ENCODE peak calls at places on chromosomes 5 and 9, in six cellular contexts. One of them, this sample, is unnamed.

GRCh38 chr9:127540664-127541041 is 71.4 kb upstream of the STXBP1 start:
- DNase-seq in neural progenitor cell: peak; percentile 28
- DNase-seq in brain microvascular endothelial cell: no peak
- DNase-seq in coronary artery: no peak
- DNase-seq in A549: no peak
- DNase-seq in choroid plexus epithelial cell: no peak
- DNase-seq in this sample: no peak

GRCh38 chr9:137029058-137029922 is 1.3 kb upstream of the ABCA2 start:
- DNase-seq in neural progenitor cell: peak; percentile 86
- DNase-seq in brain microvascular endothelial cell: peak; percentile 49
- DNase-seq in coronary artery: no peak
- DNase-seq in A549: peak; percentile 67
- DNase-seq in choroid plexus epithelial cell: peak; percentile 57
- DNase-seq in this sample: peak; percentile 93

GRCh38 chr5:142095651-142096330 is 12.8 kb upstream of the NDFIP1 start:
- DNase-seq in neural progenitor cell: no peak
- DNase-seq in brain microvascular endothelial cell: no peak
- DNase-seq in coronary artery: no peak
- DNase-seq in A549: no peak
- DNase-seq in choroid plexus epithelial cell: no peak
- DNase-seq in this sample: no peak

GRCh38 chr5:80190960-80191359 is 64.9 kb downstream of the SERINC5 start:
- DNase-seq in neural progenitor cell: no peak
- DNase-seq in brain microvascular endothelial cell: no peak
- DNase-seq in coronary artery: no peak
- DNase-seq in A549: no peak
- DNase-seq in choroid plexus epithelial cell: no peak
- DNase-seq in this sample: no peak

GRCh38 chr5:79346420-79346824 is 110.5 kb downstream of the JMY start:
- DNase-seq in neural progenitor cell: no peak
- DNase-seq in brain microvascular endothelial cell: peak; percentile 83
- DNase-seq in coronary artery: no peak
- DNase-seq in A549: peak; percentile 60
- DNase-seq in choroid plexus epithelial cell: peak; percentile 38
- DNase-seq in this sample: no peak

GRCh38 chr5:10588779-10589447 is 25.0 kb downstream of the ANKRD33B start:
- DNase-seq in neural progenitor cell: no peak
- DNase-seq in brain microvascular endothelial cell: no peak
- DNase-seq in coronary artery: no peak
- DNase-seq in A549: no peak
- DNase-seq in choroid plexus epithelial cell: no peak
- DNase-seq in this sample: no peak

GRCh38 chr5:10031817-10032216 is 217.9 kb downstream of the ATPSCKMT start:
- DNase-seq in neural progenitor cell: no peak
- DNase-seq in brain microvascular endothelial cell: no peak
- DNase-seq in coronary artery: no peak
- DNase-seq in A549: no peak
- DNase-seq in choroid plexus epithelial cell: no peak
- DNase-seq in this sample: no peak

GRCh38 chr5:160315968-160316367 is 3.6 kb upstream of the CCNJL start:
- DNase-seq in neural progenitor cell: no peak
- DNase-seq in brain microvascular endothelial cell: no peak
- DNase-seq in coronary artery: no peak
- DNase-seq in A549: peak; percentile 76
- DNase-seq in choroid plexus epithelial cell: peak; percentile 70
- DNase-seq in this sample: no peak

GRCh38 chr9:105425817-105426433 is 21.9 kb upstream of the FSD1L start:
- DNase-seq in neural progenitor cell: no peak
- DNase-seq in brain microvascular endothelial cell: no peak
- DNase-seq in coronary artery: no peak
- DNase-seq in A549: peak; percentile 55
- DNase-seq in choroid plexus epithelial cell: peak; percentile 64
- DNase-seq in this sample: no peak

GRCh38 chr5:169164481-169164925 is 136.4 kb downstream of the SLIT3 start:
- DNase-seq in neural progenitor cell: peak; percentile 93
- DNase-seq in brain microvascular endothelial cell: peak; percentile 51
- DNase-seq in coronary artery: no peak
- DNase-seq in A549: peak; percentile 84
- DNase-seq in choroid plexus epithelial cell: no peak
- DNase-seq in this sample: no peak

GRCh38 chr5:159061834-159062530 is 37.7 kb downstream of the EBF1 start:
- DNase-seq in neural progenitor cell: peak; percentile 96
- DNase-seq in brain microvascular endothelial cell: peak; percentile 25
- DNase-seq in coronary artery: no peak
- DNase-seq in A549: no peak
- DNase-seq in choroid plexus epithelial cell: peak; percentile 49
- DNase-seq in this sample: no peak

GRCh38 chr9:15543033-15543791 is 9.6 kb upstream of the CCDC171 start:
- DNase-seq in neural progenitor cell: no peak
- DNase-seq in brain microvascular endothelial cell: no peak
- DNase-seq in coronary artery: no peak
- DNase-seq in A549: no peak
- DNase-seq in choroid plexus epithelial cell: peak; percentile 24
- DNase-seq in this sample: no peak

GRCh38 chr5:155129513-155129880 is 115.9 kb downstream of the KIF4B start:
- DNase-seq in neural progenitor cell: no peak
- DNase-seq in brain microvascular endothelial cell: no peak
- DNase-seq in coronary artery: no peak
- DNase-seq in A549: peak; percentile 17
- DNase-seq in choroid plexus epithelial cell: no peak
- DNase-seq in this sample: no peak

GRCh38 chr9:109409998-109410397 is 88.1 kb downstream of the PTPN3 start:
- DNase-seq in neural progenitor cell: peak; percentile 61
- DNase-seq in brain microvascular endothelial cell: no peak
- DNase-seq in coronary artery: no peak
- DNase-seq in A549: no peak
- DNase-seq in choroid plexus epithelial cell: no peak
- DNase-seq in this sample: no peak

GRCh38 chr5:19903611-19904010 is 84.4 kb downstream of the CDH18 start:
- DNase-seq in neural progenitor cell: no peak
- DNase-seq in brain microvascular endothelial cell: no peak
- DNase-seq in coronary artery: no peak
- DNase-seq in A549: no peak
- DNase-seq in choroid plexus epithelial cell: no peak
- DNase-seq in this sample: no peak

GRCh38 chr9:86128235-86128822 is 29.0 kb upstream of the GOLM1 start:
- DNase-seq in neural progenitor cell: no peak
- DNase-seq in brain microvascular endothelial cell: no peak
- DNase-seq in coronary artery: no peak
- DNase-seq in A549: no peak
- DNase-seq in choroid plexus epithelial cell: no peak
- DNase-seq in this sample: no peak

GRCh38 chr9:123953601-123954011 is 23.7 kb upstream of the DENND1A start:
- DNase-seq in neural progenitor cell: no peak
- DNase-seq in brain microvascular endothelial cell: no peak
- DNase-seq in coronary artery: no peak
- DNase-seq in A549: no peak
- DNase-seq in choroid plexus epithelial cell: no peak
- DNase-seq in this sample: no peak

GRCh38 chr5:14816999-14817761 is 54.4 kb downstream of the ANKH start:
- DNase-seq in neural progenitor cell: no peak
- DNase-seq in brain microvascular endothelial cell: peak; percentile 94
- DNase-seq in coronary artery: no peak
- DNase-seq in A549: no peak
- DNase-seq in choroid plexus epithelial cell: peak; percentile 94
- DNase-seq in this sample: no peak

GRCh38 chr5:138752951-138753793 is at the start of gene CTNNA1:
- DNase-seq in neural progenitor cell: peak; percentile 92
- DNase-seq in brain microvascular endothelial cell: peak; percentile 35
- DNase-seq in coronary artery: peak; percentile 89
- DNase-seq in A549: peak; percentile 84
- DNase-seq in choroid plexus epithelial cell: peak; percentile 68
- DNase-seq in this sample: peak; percentile 90

GRCh38 chr9:128341435-128341849 is 1.1 kb downstream of the SLC27A4 start:
- DNase-seq in neural progenitor cell: peak; percentile 81
- DNase-seq in brain microvascular endothelial cell: peak; percentile 57
- DNase-seq in coronary artery: no peak
- DNase-seq in A549: peak; percentile 94
- DNase-seq in choroid plexus epithelial cell: peak; percentile 74
- DNase-seq in this sample: no peak

GRCh38 chr9:1513105-1513504 is 462.9 kb downstream of the DMRT2 start:
- DNase-seq in neural progenitor cell: no peak
- DNase-seq in brain microvascular endothelial cell: no peak
- DNase-seq in coronary artery: no peak
- DNase-seq in A549: no peak
- DNase-seq in choroid plexus epithelial cell: no peak
- DNase-seq in this sample: no peak

GRCh38 chr5:33513786-33514185 is 73.0 kb downstream of the TARS1 start:
- DNase-seq in neural progenitor cell: no peak
- DNase-seq in brain microvascular endothelial cell: no peak
- DNase-seq in coronary artery: peak; percentile 81
- DNase-seq in A549: no peak
- DNase-seq in choroid plexus epithelial cell: peak; percentile 22
- DNase-seq in this sample: no peak

GRCh38 chr9:136928591-136928990 is 15.9 kb downstream of the FBXW5 start:
- DNase-seq in neural progenitor cell: no peak
- DNase-seq in brain microvascular endothelial cell: no peak
- DNase-seq in coronary artery: no peak
- DNase-seq in A549: no peak
- DNase-seq in choroid plexus epithelial cell: no peak
- DNase-seq in this sample: no peak

GRCh38 chr5:123090641-123091257 is 1.7 kb downstream of the PRDM6 start:
- DNase-seq in neural progenitor cell: peak; percentile 50
- DNase-seq in brain microvascular endothelial cell: no peak
- DNase-seq in coronary artery: no peak
- DNase-seq in A549: no peak
- DNase-seq in choroid plexus epithelial cell: no peak
- DNase-seq in this sample: no peak

GRCh38 chr5:32069396-32069795 is 104.7 kb downstream of the GOLPH3 start:
- DNase-seq in neural progenitor cell: no peak
- DNase-seq in brain microvascular endothelial cell: no peak
- DNase-seq in coronary artery: no peak
- DNase-seq in A549: no peak
- DNase-seq in choroid plexus epithelial cell: no peak
- DNase-seq in this sample: no peak

GRCh38 chr5:132526290-132526973 is 16.9 kb downstream of the IL5 start:
- DNase-seq in neural progenitor cell: peak; percentile 72
- DNase-seq in brain microvascular endothelial cell: peak; percentile 40
- DNase-seq in coronary artery: no peak
- DNase-seq in A549: peak; percentile 69
- DNase-seq in choroid plexus epithelial cell: peak; percentile 66
- DNase-seq in this sample: no peak

GRCh38 chr5:122463221-122463620 is 151.2 kb downstream of the SNCAIP start:
- DNase-seq in neural progenitor cell: no peak
- DNase-seq in brain microvascular endothelial cell: peak; percentile 17
- DNase-seq in coronary artery: no peak
- DNase-seq in A549: no peak
- DNase-seq in choroid plexus epithelial cell: peak; percentile 58
- DNase-seq in this sample: no peak

GRCh38 chr5:137516961-137517360 is 17.8 kb upstream of the SPOCK1 start:
- DNase-seq in neural progenitor cell: no peak
- DNase-seq in brain microvascular endothelial cell: no peak
- DNase-seq in coronary artery: no peak
- DNase-seq in A549: no peak
- DNase-seq in choroid plexus epithelial cell: no peak
- DNase-seq in this sample: no peak

GRCh38 chr9:69121155-69122085 is 52.7 kb upstream of the TJP2 start:
- DNase-seq in neural progenitor cell: peak; percentile 86
- DNase-seq in brain microvascular endothelial cell: peak; percentile 7
- DNase-seq in coronary artery: no peak
- DNase-seq in A549: peak; percentile 33
- DNase-seq in choroid plexus epithelial cell: peak; percentile 28
- DNase-seq in this sample: peak; percentile 84

GRCh38 chr9:131717719-131718460 is 22.0 kb downstream of the RAPGEF1 start:
- DNase-seq in neural progenitor cell: no peak
- DNase-seq in brain microvascular endothelial cell: no peak
- DNase-seq in coronary artery: no peak
- DNase-seq in A549: no peak
- DNase-seq in choroid plexus epithelial cell: no peak
- DNase-seq in this sample: no peak
- TF ChIP-seq CTCF in neural progenitor cell: no peak
- TF ChIP-seq CTCF in brain microvascular endothelial cell: no peak
- TF ChIP-seq CTCF in coronary artery: no peak
- TF ChIP-seq CTCF in A549: no peak
- TF ChIP-seq CTCF in choroid plexus epithelial cell: no peak
- TF ChIP-seq CTCF in this sample: no peak

GRCh38 chr9:95938724-95939123 is 63.2 kb downstream of the ERCC6L2 start:
- DNase-seq in neural progenitor cell: no peak
- DNase-seq in brain microvascular endothelial cell: no peak
- DNase-seq in coronary artery: no peak
- DNase-seq in A549: no peak
- DNase-seq in choroid plexus epithelial cell: peak; percentile 40
- DNase-seq in this sample: no peak
- TF ChIP-seq CTCF in neural progenitor cell: no peak
- TF ChIP-seq CTCF in brain microvascular endothelial cell: no peak
- TF ChIP-seq CTCF in coronary artery: no peak
- TF ChIP-seq CTCF in A549: no peak
- TF ChIP-seq CTCF in choroid plexus epithelial cell: no peak
- TF ChIP-seq CTCF in this sample: no peak

GRCh38 chr5:140842798-140843733 is 2.1 kb downstream of the PCDHA8 start:
- DNase-seq in neural progenitor cell: no peak
- DNase-seq in brain microvascular endothelial cell: no peak
- DNase-seq in coronary artery: no peak
- DNase-seq in A549: no peak
- DNase-seq in choroid plexus epithelial cell: no peak
- DNase-seq in this sample: no peak

GRCh38 chr5:140835622-140836510 is 1.8 kb downstream of the PCDHA7 start:
- DNase-seq in neural progenitor cell: no peak
- DNase-seq in brain microvascular endothelial cell: no peak
- DNase-seq in coronary artery: no peak
- DNase-seq in A549: no peak
- DNase-seq in choroid plexus epithelial cell: no peak
- DNase-seq in this sample: no peak

GRCh38 chr5:140840978-140841962 is at the start of gene PCDHA8:
- DNase-seq in neural progenitor cell: peak; percentile 15
- DNase-seq in brain microvascular endothelial cell: no peak
- DNase-seq in coronary artery: no peak
- DNase-seq in A549: peak; percentile 20
- DNase-seq in choroid plexus epithelial cell: no peak
- DNase-seq in this sample: no peak
- TF ChIP-seq CTCF in neural progenitor cell: peak; percentile 44
- TF ChIP-seq CTCF in brain microvascular endothelial cell: peak; percentile 46
- TF ChIP-seq CTCF in coronary artery: no peak
- TF ChIP-seq CTCF in A549: peak; percentile 33
- TF ChIP-seq CTCF in choroid plexus epithelial cell: no peak
- TF ChIP-seq CTCF in this sample: no peak

GRCh38 chr9:125507247-125507646 is 199.8 kb downstream of the MAPKAP1 start:
- DNase-seq in neural progenitor cell: no peak
- DNase-seq in brain microvascular endothelial cell: no peak
- DNase-seq in coronary artery: no peak
- DNase-seq in A549: no peak
- DNase-seq in choroid plexus epithelial cell: no peak
- DNase-seq in this sample: no peak

GRCh38 chr9:125506045-125506444 is 201.0 kb downstream of the MAPKAP1 start:
- DNase-seq in neural progenitor cell: no peak
- DNase-seq in brain microvascular endothelial cell: no peak
- DNase-seq in coronary artery: no peak
- DNase-seq in A549: no peak
- DNase-seq in choroid plexus epithelial cell: no peak
- DNase-seq in this sample: no peak

GRCh38 chr9:125509476-125509875 is 197.5 kb downstream of the MAPKAP1 start:
- DNase-seq in neural progenitor cell: no peak
- DNase-seq in brain microvascular endothelial cell: peak; percentile 22
- DNase-seq in coronary artery: no peak
- DNase-seq in A549: no peak
- DNase-seq in choroid plexus epithelial cell: peak; percentile 70
- DNase-seq in this sample: no peak

GRCh38 chr9:125508261-125508660 is 198.7 kb downstream of the MAPKAP1 start:
- DNase-seq in neural progenitor cell: no peak
- DNase-seq in brain microvascular endothelial cell: no peak
- DNase-seq in coronary artery: no peak
- DNase-seq in A549: no peak
- DNase-seq in choroid plexus epithelial cell: no peak
- DNase-seq in this sample: no peak

GRCh38 chr9:125504616-125505015 is 202.4 kb downstream of the MAPKAP1 start:
- DNase-seq in neural progenitor cell: no peak
- DNase-seq in brain microvascular endothelial cell: no peak
- DNase-seq in coronary artery: no peak
- DNase-seq in A549: no peak
- DNase-seq in choroid plexus epithelial cell: no peak
- DNase-seq in this sample: no peak
- TF ChIP-seq CTCF in neural progenitor cell: no peak
- TF ChIP-seq CTCF in brain microvascular endothelial cell: no peak
- TF ChIP-seq CTCF in coronary artery: no peak
- TF ChIP-seq CTCF in A549: no peak
- TF ChIP-seq CTCF in choroid plexus epithelial cell: no peak
- TF ChIP-seq CTCF in this sample: no peak